ENCODE peak calls at places on chromosomes 2 and 18, in six cellular contexts. L is heart left ventricle, O is BE2C, U is right atrium auricular region, T is thyroid gland, Z is testis. B is an unnamed sample. For H3K27me3 and H3K36me3, the result is how much of the 10 kb centered on the place peaks cover.

GRCh38 chr18:79912409-79912991 is 39.0 kb downstream of the SLC66A2 start:
- DNase-seq in L (no peak), U (no peak), O (no peak), Z (peak), T (no peak), B (peak)

GRCh38 chr2:96218508-96219131 is 10.0 kb upstream of the STARD7 start:
- DNase-seq in T (no peak), U (no peak), L (no peak), O (no peak), Z (no peak), B (no peak)

GRCh38 chr2:138500592-138501426 is 761 bp upstream of the SPOPL start:
- DNase-seq in O (no peak), U (no peak), L (peak), Z (peak), T (no peak), B (peak)

GRCh38 chr2:35989523-35989922 is 366.1 kb upstream of the CRIM1 start:
- DNase-seq in T (no peak), L (no peak), Z (no peak), U (no peak), O (no peak), B (no peak)

GRCh38 chr18:59605633-59606192 is 91.5 kb downstream of the CCBE1 start:
- DNase-seq in Z (peak), L (no peak), U (no peak), O (no peak), T (peak), B (no peak)

GRCh38 chr2:30656079-30656478 is 151.2 kb downstream of the CAPN13 start:
- DNase-seq in L (no peak), T (no peak), Z (no peak), U (no peak), O (no peak), B (no peak)

GRCh38 chr2:130847776-130848517 is 11.2 kb downstream of the ARHGEF4 start:
- DNase-seq in T (no peak), O (no peak), Z (no peak), L (no peak), U (no peak), B (no peak)

GRCh38 chr2:238106698-238107524 is 6.8 kb downstream of the ESPNL start:
- DNase-seq in U (no peak), L (no peak), Z (no peak), O (peak), T (no peak), B (peak)

GRCh38 chr2:196074631-196075030 is 6.0 kb upstream of the DNAH7 start:
- DNase-seq in T (no peak), Z (no peak), L (no peak), U (no peak), O (no peak), B (no peak)

GRCh38 chr2:15189236-15189635 is 371.9 kb downstream of the NBAS start:
- DNase-seq in T (no peak), U (no peak), O (no peak), Z (peak), L (no peak), B (peak)

DNA sequence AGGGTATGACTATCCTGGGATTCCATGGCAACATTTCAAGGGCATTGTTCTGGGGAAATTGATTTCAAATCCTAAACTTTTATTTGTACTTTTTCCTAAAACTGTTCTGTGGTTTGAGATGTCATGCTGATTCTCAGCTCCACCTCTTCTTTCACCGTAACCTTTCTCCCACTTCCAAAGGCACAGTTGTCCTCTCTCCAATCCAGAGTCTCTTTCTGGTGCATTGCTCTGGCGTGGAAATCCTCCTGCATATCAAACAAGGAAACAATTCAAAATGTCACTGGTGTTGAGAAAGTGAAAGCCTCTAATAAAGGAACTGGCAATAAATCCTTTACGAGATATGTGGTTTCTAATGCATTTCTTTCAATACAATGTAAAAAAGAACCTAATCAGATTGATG is 155.1 kb upstream of the CDH2 start:
- DNase-seq in Z (no peak), L (no peak), T (no peak), O (no peak), U (no peak), B (no peak)
- H3K27me3 ChIP-seq in Z (under half), L (under half), T (under half), O (under half), U (under half), B (under half)

DNA sequence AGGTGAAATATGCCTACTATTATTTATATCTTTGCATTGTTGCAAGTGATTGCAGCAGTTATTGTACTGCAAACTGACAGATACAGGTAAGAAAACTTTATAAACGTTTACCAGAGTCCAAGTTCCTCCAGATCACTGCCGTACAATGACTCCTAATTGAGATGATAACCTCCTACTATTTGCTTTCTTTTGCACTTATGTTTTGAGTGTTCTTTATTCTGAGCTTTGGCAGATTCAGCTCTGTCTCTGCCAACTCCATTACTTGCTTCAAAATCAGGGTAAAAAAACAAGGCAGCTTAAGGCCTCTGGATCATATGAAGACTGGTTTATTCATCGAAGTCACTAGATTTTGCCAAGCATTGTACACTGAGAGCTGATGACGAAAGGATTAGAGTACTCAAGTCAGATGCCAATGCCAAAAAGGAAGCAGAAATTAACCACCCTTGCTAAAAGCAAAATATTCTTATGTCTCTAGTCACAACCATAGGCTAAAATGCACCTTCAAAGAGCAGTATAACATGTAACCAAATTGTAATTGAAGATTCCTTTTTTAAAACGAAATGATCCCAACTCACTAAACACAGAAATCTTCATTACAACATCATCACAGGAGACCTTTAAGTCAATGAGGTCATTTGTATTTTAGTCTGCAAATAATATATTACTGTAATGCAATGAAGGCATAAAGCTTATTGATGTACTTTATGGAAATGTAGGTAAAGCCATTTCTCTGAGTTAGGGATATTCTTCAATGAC is 10.5 kb upstream of the IKZF2 start:
- DNase-seq in Z (no peak), O (no peak), U (no peak), T (peak), L (no peak), B (no peak)
- H3K4me3 ChIP-seq in Z (no peak), O (no peak), U (no peak), T (no peak), L (no peak), B (no peak)

GRCh38 chr18:77012120-77012519 is 120.5 kb downstream of the MBP start:
- DNase-seq in T (no peak), L (no peak), U (no peak), Z (no peak), O (no peak), B (no peak)
- H3K36me3 ChIP-seq in T (under half), L (under half), U (under half), Z (under half), O (under half), B (under half)

GRCh38 chr2:70657246-70657645 is 103.6 kb upstream of the TGFA start:
- DNase-seq in Z (no peak), L (no peak), O (no peak), U (no peak), T (no peak), B (no peak)
- H3K27me3 ChIP-seq in Z (under half), L (under half), O (under half), U (under half), T (under half), B (under half)

GRCh38 chr18:78268226-78268625 is 711.4 kb upstream of the SALL3 start:
- DNase-seq in T (no peak), O (no peak), Z (no peak), L (no peak), U (no peak), B (no peak)
- H3K4me3 ChIP-seq in T (no peak), O (no peak), Z (no peak), L (no peak), U (no peak), B (no peak)

GRCh38 chr18:4096501-4096900 is 358.6 kb downstream of the DLGAP1 start:
- DNase-seq in Z (no peak), T (no peak), L (no peak), O (no peak), U (no peak), B (no peak)
- H3K36me3 ChIP-seq in Z (under half), T (under half), L (under half), O (under half), U (under half), B (under half)

GRCh38 chr2:242058116-242058680 is 188.7 kb downstream of the RTP5 start:
- DNase-seq in T (no peak), Z (no peak), O (no peak), L (no peak), U (peak), B (no peak)
- H3K27me3 ChIP-seq in T (under half), Z (under half), O (under half), L (under half), U (under half), B (under half)

DNA sequence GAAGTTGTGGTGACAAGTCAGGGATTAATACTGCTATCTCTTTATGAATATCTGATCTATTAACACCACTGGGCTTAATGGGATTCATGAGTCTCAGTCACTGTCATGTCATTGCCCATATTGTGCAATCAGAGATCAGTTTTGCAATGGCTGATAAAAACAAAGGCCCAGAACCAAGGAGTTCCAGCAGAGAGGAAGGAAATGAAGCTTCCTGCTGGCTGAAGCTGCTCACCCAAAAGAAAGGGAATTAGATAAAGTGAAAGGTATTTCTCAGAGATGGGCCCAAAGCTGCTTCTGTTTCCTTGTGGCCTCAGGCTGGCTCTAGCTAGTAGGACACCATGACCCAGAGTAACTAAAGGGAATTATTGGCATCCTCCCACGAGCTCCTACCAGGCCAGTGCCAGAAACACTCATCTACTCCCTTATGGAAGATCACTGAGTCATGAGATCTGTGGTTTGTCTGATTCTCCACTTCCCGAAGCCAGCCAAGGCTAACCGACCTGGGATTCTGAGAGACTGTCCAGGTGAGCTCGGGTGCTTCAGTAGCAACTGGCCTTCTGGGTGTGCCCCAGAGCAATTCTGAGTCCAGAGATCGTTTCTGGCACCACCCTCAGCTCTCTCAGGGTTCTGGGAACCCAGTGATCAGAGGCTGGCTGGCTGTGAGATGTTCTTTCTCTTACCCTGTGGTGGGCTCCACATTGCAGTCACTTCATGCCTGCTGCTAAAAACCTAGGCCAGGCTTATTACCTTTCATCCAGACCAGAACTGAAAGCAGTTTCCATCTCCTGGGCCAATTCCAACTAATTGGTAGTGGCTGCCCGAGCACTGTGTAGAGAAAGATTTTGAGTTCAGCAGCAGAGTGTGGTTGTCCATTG is 129.5 kb upstream of the PELI1 start:
- DNase-seq in Z (peak), T (peak), L (peak), U (peak), O (peak), B (no peak)
- H3K4me3 ChIP-seq in Z (no peak), T (no peak), L (no peak), U (no peak), O (no peak), B (no peak)

DNA sequence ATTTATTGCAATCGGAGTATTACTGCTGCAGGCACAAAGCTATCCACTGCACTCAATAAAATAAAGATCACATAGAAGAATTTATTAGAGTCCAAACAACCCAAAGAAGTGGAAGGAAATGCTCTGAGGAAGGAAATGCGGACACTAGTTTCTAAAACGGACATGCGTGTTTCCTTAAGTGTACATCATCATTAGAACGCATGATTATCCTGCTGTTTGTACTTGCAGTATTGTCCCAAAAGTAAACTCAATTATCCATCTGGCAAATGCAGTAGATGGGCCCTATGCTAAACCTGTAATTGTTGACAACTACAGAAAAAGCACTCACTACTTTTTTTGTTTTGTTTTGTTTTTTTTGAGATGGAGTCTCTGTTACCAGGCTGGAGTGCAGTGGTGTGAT is 53.6 kb downstream of the PDK1 start:
- DNase-seq in U (no peak), L (no peak), T (no peak), Z (no peak), O (no peak), B (no peak)
- H3K36me3 ChIP-seq in U (under half), L (under half), T (under half), Z (under half), O (under half), B (under half)

GRCh38 chr2:120579916-120580685 is 155.6 kb upstream of the GLI2 start:
- DNase-seq in O (no peak), L (no peak), U (no peak), T (no peak), Z (no peak), B (no peak)
- H3K27me3 ChIP-seq in O (under half), L (under half), U (under half), T (under half), Z (under half), B (under half)